ENCODE peak calls at places on chromosomes 13 and 19, in five cellular contexts. R is left lung, T is fibroblast of the conjunctiva, O is psoas muscle, P is left ventricle myocardium superior. N is an unnamed sample.

GRCh38 chr13:33697936-33698335 is 120.0 kb upstream of the RFC3 start:
- DNase-seq in R (no peak), T (no peak), O (no peak), P (no peak), N (no peak)

GRCh38 chr13:48318714-48319457 is 15.3 kb downstream of the RB1 start:
- DNase-seq in R (peak), T (no peak), O (peak), P (peak), N (peak)

GRCh38 chr19:5154129-5154798 is 185.4 kb downstream of the KDM4B start:
- DNase-seq in R (peak), T (no peak), O (no peak), P (no peak), N (peak)

GRCh38 chr19:54937926-54938325 is 9.4 kb downstream of the NLRP7 start:
- DNase-seq in R (no peak), T (no peak), O (no peak), P (no peak), N (no peak)

GRCh38 chr19:54449701-54450069 is 686 bp downstream of the LENG8 start:
- DNase-seq in R (no peak), T (no peak), O (no peak), P (no peak), N (no peak)

GRCh38 chr19:16330811-16331690 is 6.4 kb downstream of the KLF2 start:
- DNase-seq in R (no peak), T (no peak), O (no peak), P (no peak), N (no peak)

GRCh38 chr19:46133101-46133627 is 8.7 kb upstream of the IGFL3 start:
- DNase-seq in R (no peak), T (peak), O (no peak), P (no peak), N (no peak)

GRCh38 chr13:110308377-110309158 is 1.5 kb downstream of the COL4A2 start:
- DNase-seq in R (peak), T (no peak), O (no peak), P (no peak), N (no peak)

GRCh38 chr19:4373601-4374441 is 26.5 kb downstream of the SH3GL1 start:
- DNase-seq in R (peak), T (no peak), O (peak), P (peak), N (peak)

GRCh38 chr13:67421475-67421874 is 191.3 kb upstream of the PCDH9 start:
- DNase-seq in R (no peak), T (no peak), O (no peak), P (no peak), N (no peak)

GRCh38 chr19:53849237-53849676 is 18.4 kb upstream of the MYADM start:
- DNase-seq in R (no peak), T (no peak), O (no peak), P (no peak), N (no peak)

GRCh38 chr13:71610876-71611275 is 256.1 kb downstream of the DACH1 start:
- DNase-seq in R (no peak), T (no peak), O (no peak), P (no peak), N (no peak)

GRCh38 chr19:35754365-35755139 is 2.3 kb downstream of the HSPB6 start:
- DNase-seq in R (no peak), T (no peak), O (no peak), P (no peak), N (no peak)

GRCh38 chr13:25059166-25059565 is 36.8 kb upstream of the PABPC3 start:
- DNase-seq in R (no peak), T (no peak), O (no peak), P (no peak), N (no peak)

GRCh38 chr13:52399708-52400107 is 6.3 kb downstream of the THSD1 start:
- DNase-seq in R (no peak), T (no peak), O (no peak), P (no peak), N (no peak)

GRCh38 chr13:33723772-33724435 is 94.0 kb upstream of the RFC3 start:
- DNase-seq in R (no peak), T (peak), O (peak), P (peak), N (peak)

GRCh38 chr13:36543671-36544070 is 111.4 kb downstream of the CCNA1 start:
- DNase-seq in R (no peak), T (no peak), O (no peak), P (no peak), N (no peak)

GRCh38 chr19:53865523-53865917 is 2.2 kb upstream of the MYADM start:
- DNase-seq in R (no peak), T (no peak), O (no peak), P (no peak), N (no peak)

GRCh38 chr13:112348642-112349345 is 27.4 kb upstream of the SPACA7 start:
- DNase-seq in R (no peak), T (no peak), O (no peak), P (no peak), N (no peak)

GRCh38 chr13:102799544-102800144 is 725 bp downstream of the BIVM start:
- DNase-seq in R (peak), T (no peak), O (no peak), P (peak), N (peak)

GRCh38 chr13:27619093-27619705 is 1.1 kb downstream of the LNX2 start:
- DNase-seq in R (no peak), T (peak), O (no peak), P (no peak), N (no peak)

GRCh38 chr13:28652002-28652401 is 6.9 kb upstream of the POMP start:
- DNase-seq in R (no peak), T (no peak), O (no peak), P (no peak), N (no peak)

GRCh38 chr13:90104764-90105163 is 1242.7 kb upstream of the MIR17HG start:
- DNase-seq in R (peak), T (no peak), O (no peak), P (no peak), N (no peak)

GRCh38 chr19:45050036-45050435 is 11.2 kb downstream of the CLASRP start:
- DNase-seq in R (no peak), T (no peak), O (no peak), P (no peak), N (no peak)

GRCh38 chr13:29270536-29271045 is 324.9 kb downstream of the SLC7A1 start:
- DNase-seq in R (no peak), T (no peak), O (no peak), P (no peak), N (no peak)

GRCh38 chr19:16569609-16570320 is 2.5 kb downstream of the SLC35E1 start:
- DNase-seq in R (peak), T (no peak), O (no peak), P (no peak), N (no peak)

GRCh38 chr13:107203146-107203847 is 635.4 kb upstream of the ARGLU1 start:
- DNase-seq in R (peak), T (no peak), O (no peak), P (no peak), N (no peak)

GRCh38 chr19:51568456-51568855 is 2.6 kb upstream of the ZNF175 start:
- DNase-seq in R (no peak), T (no peak), O (no peak), P (no peak), N (no peak)

GRCh38 chr19:29798783-29799182 is 13.0 kb upstream of the CCNE1 start:
- DNase-seq in R (no peak), T (no peak), O (peak), P (no peak), N (no peak)

GRCh38 chr19:21158523-21159135 is 16.8 kb downstream of the ZNF431 start:
- DNase-seq in R (no peak), T (peak), O (no peak), P (no peak), N (no peak)

GRCh38 chr19:48244289-48244688 is 11.4 kb downstream of the CARD8 start:
- DNase-seq in R (no peak), T (no peak), O (no peak), P (no peak), N (no peak)

GRCh38 chr13:74194856-74195255 is 60.7 kb upstream of the KLF12 start:
- DNase-seq in R (no peak), T (no peak), O (no peak), P (no peak), N (no peak)

GRCh38 chr19:45952691-45953505 is 20.8 kb downstream of the NOVA2 start:
- DNase-seq in R (no peak), T (no peak), O (peak), P (peak), N (no peak)

GRCh38 chr19:42166336-42166735 is 34.1 kb upstream of the POU2F2 start:
- DNase-seq in R (no peak), T (no peak), O (no peak), P (no peak), N (no peak)

GRCh38 chr19:50383307-50383851 is 768 bp upstream of the POLD1 start:
- DNase-seq in R (no peak), T (no peak), O (no peak), P (no peak), N (no peak)

GRCh38 chr13:21668665-21669599 is 1.9 kb upstream of the FGF9 start:
- DNase-seq in R (peak), T (no peak), O (peak), P (peak), N (no peak)

GRCh38 chr13:76879211-76879875 is 6.9 kb downstream of the KCTD12 start:
- DNase-seq in R (peak), T (peak), O (peak), P (peak), N (peak)

GRCh38 chr19:3423183-3423829 is 56.9 kb downstream of the NFIC start:
- DNase-seq in R (no peak), T (no peak), O (peak), P (peak), N (no peak)

N was measured in right lobe of liver.